ENCODE peak calls at places on chromosomes 13 and 19, in nine cellular contexts. One of them, this sample, is unnamed.

GRCh38 chr19:13795595-13796300 is 505 bp downstream of the ZSWIM4 start:
- DNase-seq in H54: peak
- DNase-seq in transverse colon: no peak
- DNase-seq in breast epithelium: no peak
- DNase-seq in Peyer's patch: no peak
- DNase-seq in A549: peak
- DNase-seq in body of pancreas: peak
- DNase-seq in uterus: no peak
- DNase-seq in prostate gland: peak
- DNase-seq in this sample: no peak

GRCh38 chr13:98571955-98572662 is 4.8 kb downstream of the STK24 start:
- DNase-seq in transverse colon: peak
- DNase-seq in Peyer's patch: peak
- DNase-seq in uterus: no peak
- DNase-seq in prostate gland: no peak
- DNase-seq in breast epithelium: no peak
- DNase-seq in body of pancreas: no peak
- DNase-seq in A549: no peak
- DNase-seq in H54: no peak
- DNase-seq in this sample: no peak

GRCh38 chr19:33064778-33065550 is at the start of gene RHPN2:
- DNase-seq in A549: peak
- DNase-seq in H54: peak
- DNase-seq in uterus: peak
- DNase-seq in Peyer's patch: peak
- DNase-seq in breast epithelium: peak
- DNase-seq in prostate gland: peak
- DNase-seq in body of pancreas: peak
- DNase-seq in transverse colon: peak
- DNase-seq in this sample: peak

GRCh38 chr19:9936151-9937000 is at the start of gene OLFM2:
- DNase-seq in breast epithelium: no peak
- DNase-seq in uterus: peak
- DNase-seq in transverse colon: no peak
- DNase-seq in H54: no peak
- DNase-seq in Peyer's patch: no peak
- DNase-seq in body of pancreas: peak
- DNase-seq in prostate gland: no peak
- DNase-seq in A549: no peak
- DNase-seq in this sample: no peak

GRCh38 chr19:7668842-7669241 is at the start of gene RETN:
- DNase-seq in transverse colon: no peak
- DNase-seq in breast epithelium: no peak
- DNase-seq in uterus: no peak
- DNase-seq in body of pancreas: no peak
- DNase-seq in Peyer's patch: no peak
- DNase-seq in H54: no peak
- DNase-seq in prostate gland: no peak
- DNase-seq in A549: no peak
- DNase-seq in this sample: no peak

GRCh38 chr13:34031629-34032028 is 213.7 kb downstream of the RFC3 start:
- DNase-seq in Peyer's patch: no peak
- DNase-seq in A549: no peak
- DNase-seq in body of pancreas: no peak
- DNase-seq in breast epithelium: no peak
- DNase-seq in H54: no peak
- DNase-seq in uterus: no peak
- DNase-seq in transverse colon: no peak
- DNase-seq in prostate gland: no peak
- DNase-seq in this sample: no peak

GRCh38 chr19:40445945-40446784 is 2.0 kb upstream of the SERTAD3 start:
- DNase-seq in A549: peak
- DNase-seq in prostate gland: peak
- DNase-seq in transverse colon: peak
- DNase-seq in Peyer's patch: no peak
- DNase-seq in uterus: no peak
- DNase-seq in H54: no peak
- DNase-seq in breast epithelium: peak
- DNase-seq in body of pancreas: no peak
- DNase-seq in this sample: no peak

GRCh38 chr19:4988770-4989251 is 19.9 kb downstream of the KDM4B start:
- DNase-seq in uterus: peak
- DNase-seq in Peyer's patch: no peak
- DNase-seq in H54: peak
- DNase-seq in breast epithelium: no peak
- DNase-seq in body of pancreas: no peak
- DNase-seq in prostate gland: no peak
- DNase-seq in transverse colon: peak
- DNase-seq in A549: no peak
- DNase-seq in this sample: no peak

GRCh38 chr13:72198967-72199601 is 332.1 kb upstream of the DACH1 start:
- DNase-seq in H54: no peak
- DNase-seq in breast epithelium: no peak
- DNase-seq in prostate gland: no peak
- DNase-seq in A549: no peak
- DNase-seq in uterus: no peak
- DNase-seq in transverse colon: no peak
- DNase-seq in body of pancreas: no peak
- DNase-seq in Peyer's patch: no peak
- DNase-seq in this sample: no peak

GRCh38 chr19:48547722-48548121 is 4.2 kb upstream of the SULT2B1 start:
- DNase-seq in transverse colon: no peak
- DNase-seq in breast epithelium: no peak
- DNase-seq in body of pancreas: no peak
- DNase-seq in H54: no peak
- DNase-seq in A549: no peak
- DNase-seq in prostate gland: no peak
- DNase-seq in Peyer's patch: no peak
- DNase-seq in uterus: no peak
- DNase-seq in this sample: no peak

GRCh38 chr19:1665565-1666047 is 13.2 kb upstream of the TCF3 start:
- DNase-seq in H54: no peak
- DNase-seq in prostate gland: no peak
- DNase-seq in transverse colon: peak
- DNase-seq in A549: no peak
- DNase-seq in breast epithelium: no peak
- DNase-seq in uterus: no peak
- DNase-seq in Peyer's patch: peak
- DNase-seq in body of pancreas: no peak
- DNase-seq in this sample: no peak

GRCh38 chr19:32313866-32314265 is 31.5 kb upstream of the ZNF507 start:
- DNase-seq in transverse colon: no peak
- DNase-seq in A549: no peak
- DNase-seq in breast epithelium: no peak
- DNase-seq in prostate gland: no peak
- DNase-seq in body of pancreas: no peak
- DNase-seq in Peyer's patch: no peak
- DNase-seq in uterus: no peak
- DNase-seq in H54: no peak
- DNase-seq in this sample: no peak

GRCh38 chr13:39498471-39499114 is 104.4 kb downstream of the LHFPL6 start:
- DNase-seq in body of pancreas: no peak
- DNase-seq in A549: no peak
- DNase-seq in breast epithelium: no peak
- DNase-seq in H54: no peak
- DNase-seq in uterus: no peak
- DNase-seq in prostate gland: no peak
- DNase-seq in transverse colon: no peak
- DNase-seq in Peyer's patch: no peak
- DNase-seq in this sample: no peak

GRCh38 chr13:29953542-29953941 is 103.1 kb upstream of the UBL3 start:
- DNase-seq in transverse colon: no peak
- DNase-seq in body of pancreas: no peak
- DNase-seq in A549: no peak
- DNase-seq in Peyer's patch: no peak
- DNase-seq in H54: no peak
- DNase-seq in breast epithelium: no peak
- DNase-seq in uterus: peak
- DNase-seq in prostate gland: no peak
- DNase-seq in this sample: no peak

GRCh38 chr13:19090495-19090894 is 91.1 kb downstream of the TUBA3C start:
- DNase-seq in breast epithelium: no peak
- DNase-seq in uterus: no peak
- DNase-seq in A549: no peak
- DNase-seq in prostate gland: no peak
- DNase-seq in transverse colon: no peak
- DNase-seq in body of pancreas: no peak
- DNase-seq in Peyer's patch: no peak
- DNase-seq in H54: no peak
- DNase-seq in this sample: no peak

GRCh38 chr19:4524808-4525562 is 6.7 kb upstream of the PLIN4 start:
- DNase-seq in Peyer's patch: peak
- DNase-seq in uterus: no peak
- DNase-seq in transverse colon: peak
- DNase-seq in A549: peak
- DNase-seq in breast epithelium: no peak
- DNase-seq in body of pancreas: peak
- DNase-seq in prostate gland: no peak
- DNase-seq in H54: peak
- DNase-seq in this sample: peak

GRCh38 chr13:25901460-25902376 is 150.1 kb downstream of the SHISA2 start:
- DNase-seq in A549: peak
- DNase-seq in breast epithelium: no peak
- DNase-seq in uterus: no peak
- DNase-seq in prostate gland: peak
- DNase-seq in body of pancreas: no peak
- DNase-seq in H54: no peak
- DNase-seq in transverse colon: no peak
- DNase-seq in Peyer's patch: no peak
- DNase-seq in this sample: no peak

GRCh38 chr19:56066152-56067023 is 54.7 kb downstream of the ZNF787 start:
- DNase-seq in prostate gland: peak
- DNase-seq in breast epithelium: peak
- DNase-seq in transverse colon: peak
- DNase-seq in H54: peak
- DNase-seq in uterus: peak
- DNase-seq in body of pancreas: peak
- DNase-seq in A549: peak
- DNase-seq in Peyer's patch: peak
- DNase-seq in this sample: peak

GRCh38 chr13:27120811-27121210 is 50.8 kb downstream of the USP12 start:
- DNase-seq in prostate gland: no peak
- DNase-seq in breast epithelium: no peak
- DNase-seq in Peyer's patch: no peak
- DNase-seq in H54: no peak
- DNase-seq in uterus: no peak
- DNase-seq in body of pancreas: no peak
- DNase-seq in transverse colon: no peak
- DNase-seq in A549: no peak
- DNase-seq in this sample: no peak

GRCh38 chr13:30585748-30586262 is 31.9 kb upstream of the USPL1 start:
- DNase-seq in body of pancreas: no peak
- DNase-seq in Peyer's patch: no peak
- DNase-seq in transverse colon: no peak
- DNase-seq in uterus: no peak
- DNase-seq in A549: no peak
- DNase-seq in prostate gland: no peak
- DNase-seq in H54: no peak
- DNase-seq in breast epithelium: no peak
- DNase-seq in this sample: no peak

DNA sequence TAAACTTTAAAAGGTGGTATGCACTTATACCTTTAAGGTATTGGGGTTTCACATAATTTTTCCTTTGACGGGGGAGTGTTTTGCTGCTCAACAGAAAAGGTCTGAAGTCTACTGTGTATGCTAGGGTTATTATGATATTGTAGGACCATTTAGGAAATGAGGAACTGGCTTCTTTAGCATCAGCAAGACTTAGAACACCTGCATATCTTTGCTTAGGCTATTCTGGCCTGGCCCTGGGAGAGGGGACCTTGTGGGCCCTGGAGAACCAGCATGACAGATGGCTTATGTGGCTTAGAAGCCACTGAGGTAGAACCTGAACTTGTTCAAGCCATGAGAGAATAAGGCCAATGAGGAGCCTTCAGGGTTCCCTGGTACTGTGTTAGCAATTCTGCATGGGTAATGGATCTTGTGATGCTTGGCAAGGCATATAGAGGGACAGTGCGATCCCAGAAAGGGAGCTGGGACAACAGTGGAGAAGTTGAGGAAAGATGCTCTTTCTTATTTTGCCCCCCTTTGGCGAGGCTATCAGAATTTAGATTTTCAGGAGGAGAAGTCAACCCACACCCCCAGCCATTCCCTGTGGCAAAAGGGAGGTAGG is 4.3 kb downstream of the RGCC start:
- DNase-seq in breast epithelium: no peak
- DNase-seq in uterus: no peak
- DNase-seq in H54: no peak
- DNase-seq in transverse colon: no peak
- DNase-seq in prostate gland: no peak
- DNase-seq in Peyer's patch: no peak
- DNase-seq in A549: no peak
- DNase-seq in body of pancreas: no peak
- DNase-seq in this sample: no peak
- TF ChIP-seq POLR2A in breast epithelium: no peak
- TF ChIP-seq POLR2A in uterus: no peak
- TF ChIP-seq POLR2A in H54: no peak
- TF ChIP-seq POLR2A in transverse colon: no peak
- TF ChIP-seq POLR2A in prostate gland: no peak
- TF ChIP-seq POLR2A in Peyer's patch: no peak
- TF ChIP-seq POLR2A in A549: no peak
- TF ChIP-seq POLR2A in body of pancreas: no peak
- TF ChIP-seq POLR2A in this sample: no peak

GRCh38 chr19:39407644-39408391 is 1.2 kb downstream of the ZFP36 start:
- DNase-seq in transverse colon: peak
- DNase-seq in body of pancreas: peak
- DNase-seq in breast epithelium: peak
- DNase-seq in Peyer's patch: peak
- DNase-seq in A549: peak
- DNase-seq in H54: no peak
- DNase-seq in prostate gland: peak
- DNase-seq in uterus: peak
- DNase-seq in this sample: no peak
- TF ChIP-seq POLR2A in transverse colon: peak
- TF ChIP-seq POLR2A in body of pancreas: peak
- TF ChIP-seq POLR2A in breast epithelium: peak
- TF ChIP-seq POLR2A in Peyer's patch: peak
- TF ChIP-seq POLR2A in A549: no peak
- TF ChIP-seq POLR2A in H54: no peak
- TF ChIP-seq POLR2A in prostate gland: peak
- TF ChIP-seq POLR2A in uterus: no peak
- TF ChIP-seq POLR2A in this sample: peak

DNA sequence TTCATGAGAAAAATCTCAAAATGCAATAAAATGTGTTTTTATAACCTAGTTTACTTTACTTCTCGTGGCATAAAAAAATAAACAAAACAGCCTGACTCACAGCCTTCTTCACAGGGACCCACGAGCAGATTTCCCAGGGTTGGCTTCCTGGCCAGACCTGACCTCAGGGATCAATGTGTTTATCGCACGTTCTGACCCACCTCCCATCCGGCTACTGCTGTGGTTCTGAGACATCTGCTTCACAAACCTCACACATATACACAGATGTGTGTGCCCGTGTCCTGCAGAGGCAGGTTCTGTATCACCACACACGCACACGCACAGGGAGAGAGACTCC is 118.3 kb downstream of the COL4A2 start:
- DNase-seq in A549: no peak
- DNase-seq in prostate gland: no peak
- DNase-seq in uterus: no peak
- DNase-seq in body of pancreas: no peak
- DNase-seq in breast epithelium: no peak
- DNase-seq in H54: no peak
- DNase-seq in Peyer's patch: no peak
- DNase-seq in transverse colon: no peak
- DNase-seq in this sample: no peak
- TF ChIP-seq POLR2A in A549: no peak
- TF ChIP-seq POLR2A in prostate gland: no peak
- TF ChIP-seq POLR2A in uterus: no peak
- TF ChIP-seq POLR2A in body of pancreas: no peak
- TF ChIP-seq POLR2A in breast epithelium: no peak
- TF ChIP-seq POLR2A in H54: no peak
- TF ChIP-seq POLR2A in Peyer's patch: no peak
- TF ChIP-seq POLR2A in transverse colon: no peak
- TF ChIP-seq POLR2A in this sample: no peak

GRCh38 chr13:60163525-60164471 is at the start of gene DIAPH3:
- DNase-seq in transverse colon: peak
- DNase-seq in Peyer's patch: peak
- DNase-seq in body of pancreas: peak
- DNase-seq in prostate gland: peak
- DNase-seq in A549: peak
- DNase-seq in breast epithelium: peak
- DNase-seq in uterus: peak
- DNase-seq in H54: peak
- DNase-seq in this sample: peak
- TF ChIP-seq POLR2A in transverse colon: peak
- TF ChIP-seq POLR2A in Peyer's patch: peak
- TF ChIP-seq POLR2A in body of pancreas: peak
- TF ChIP-seq POLR2A in prostate gland: peak
- TF ChIP-seq POLR2A in A549: peak
- TF ChIP-seq POLR2A in breast epithelium: peak
- TF ChIP-seq POLR2A in uterus: peak
- TF ChIP-seq POLR2A in H54: peak
- TF ChIP-seq POLR2A in this sample: peak